ENCODE peak calls at places on chromosome 19, in seven cellular contexts. N is trophoblast cell, R is mesendoderm, K is neuronal stem cell, A is H1, B is IMR-90, J is H9. Y is an unnamed sample.

GRCh38 chr19:4638330-4638729 is 986 bp upstream of the TNFAIP8L1 start:
- DNase-seq in R (no peak), A (no peak), K (no peak), B (no peak), J (no peak), N (no peak), Y (no peak)

GRCh38 chr19:18000981-18001836 is 6.8 kb upstream of the ARRDC2 start:
- DNase-seq in K (no peak), A (peak; percentile 77), N (peak; percentile 88), J (peak; percentile 77), B (peak; percentile 73), R (peak; percentile 76), Y (peak; percentile 88)

GRCh38 chr19:27793128-27793643 is 1419.8 kb downstream of the UQCRFS1 start:
- DNase-seq in R (peak; percentile 98), A (peak; percentile 83), B (peak; percentile 58), J (peak; percentile 96), N (peak; percentile 46), K (peak; percentile 65), Y (peak; percentile 77)

GRCh38 chr19:48969276-48970138 is 4.4 kb downstream of the FTL start:
- DNase-seq in K (no peak), R (peak; percentile 81), B (no peak), N (no peak), A (no peak), J (peak; percentile 63), Y (peak; percentile 69)

GRCh38 chr19:15551183-15552004 is 43.1 kb downstream of the CYP4F22 start:
- DNase-seq in J (peak; percentile 97), N (peak; percentile 1), B (no peak), A (no peak), K (no peak), R (peak; percentile 23), Y (no peak)

GRCh38 chr19:49014123-49014869 is 2.6 kb downstream of the LHB start:
- DNase-seq in A (no peak), B (peak; percentile 40), J (no peak), K (no peak), N (peak; percentile 87), R (no peak), Y (peak; percentile 44)

GRCh38 chr19:10182847-10183246 is 11.9 kb downstream of the DNMT1 start:
- DNase-seq in N (no peak), A (no peak), R (no peak), J (no peak), K (no peak), B (no peak), Y (no peak)

GRCh38 chr19:33473644-33474305 is 47.8 kb downstream of the PEPD start:
- DNase-seq in K (no peak), A (no peak), J (no peak), R (no peak), N (no peak), B (peak; percentile 55), Y (no peak)

GRCh38 chr19:30857388-30857787 is 485.2 kb downstream of the ZNF536 start:
- DNase-seq in K (no peak), J (peak; percentile 50), A (peak; percentile 43), B (no peak), R (peak; percentile 85), N (no peak), Y (no peak)

GRCh38 chr19:50387176-50387867 is 3.2 kb downstream of the POLD1 start:
- DNase-seq in R (no peak), K (no peak), A (no peak), J (no peak), N (peak; percentile 24), B (peak; percentile 63), Y (peak; percentile 69)
- H3K23ac ChIP-seq in R (no peak overlapping the region), K (no peak overlapping the region), A (no peak overlapping the region), J (no peak overlapping the region), N (no peak overlapping the region), B (no peak overlapping the region), Y (peak overlapping the region; percentile 56)

GRCh38 chr19:39810424-39810823 is 23.5 kb downstream of the DYRK1B start:
- DNase-seq in B (no peak), R (no peak), N (no peak), K (no peak), A (no peak), J (no peak), Y (no peak)
- H3K23ac ChIP-seq in B (no peak overlapping the region), R (no peak overlapping the region), N (no peak overlapping the region), K (no peak overlapping the region), A (no peak overlapping the region), J (no peak overlapping the region), Y (no peak overlapping the region)

DNA sequence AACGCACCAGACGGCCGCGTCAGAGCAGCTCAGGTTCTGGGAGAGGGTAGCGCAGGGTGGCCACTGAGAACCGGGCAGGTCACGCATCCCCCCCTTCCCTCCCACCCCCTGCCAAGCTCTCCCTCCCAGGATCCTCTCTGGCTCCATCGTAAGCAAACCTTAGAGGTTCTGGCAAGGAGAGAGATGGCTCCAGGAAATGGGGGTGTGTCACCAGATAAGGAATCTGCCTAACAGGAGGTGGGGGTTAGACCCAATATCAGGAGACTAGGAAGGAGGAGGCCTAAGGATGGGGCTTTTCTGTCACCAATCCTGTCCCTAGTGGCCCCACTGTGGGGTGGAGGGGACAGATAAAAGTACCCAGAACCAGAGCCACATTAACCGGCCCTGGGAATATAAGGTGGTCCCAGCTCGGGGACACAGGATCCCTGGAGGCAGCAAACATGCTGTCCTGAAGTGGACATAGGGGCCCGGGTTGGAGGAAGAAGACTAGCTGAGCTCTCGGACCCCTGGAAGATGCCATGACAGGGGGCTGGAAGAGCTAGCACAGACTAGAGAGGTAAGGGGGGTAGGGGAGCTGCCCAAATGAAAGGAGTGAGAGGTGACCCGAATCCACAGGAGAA is 1.9 kb downstream of the PPP1R12C start:
- DNase-seq in A (no peak), N (no peak), R (peak; percentile 66), B (peak; percentile 62), K (no peak), J (no peak), Y (peak; percentile 47)
- H3K23ac ChIP-seq in A (no peak overlapping the region), N (no peak overlapping the region), R (no peak overlapping the region), B (peak overlapping the region; percentile 58), K (no peak overlapping the region), J (no peak overlapping the region), Y (no peak overlapping the region)

DNA sequence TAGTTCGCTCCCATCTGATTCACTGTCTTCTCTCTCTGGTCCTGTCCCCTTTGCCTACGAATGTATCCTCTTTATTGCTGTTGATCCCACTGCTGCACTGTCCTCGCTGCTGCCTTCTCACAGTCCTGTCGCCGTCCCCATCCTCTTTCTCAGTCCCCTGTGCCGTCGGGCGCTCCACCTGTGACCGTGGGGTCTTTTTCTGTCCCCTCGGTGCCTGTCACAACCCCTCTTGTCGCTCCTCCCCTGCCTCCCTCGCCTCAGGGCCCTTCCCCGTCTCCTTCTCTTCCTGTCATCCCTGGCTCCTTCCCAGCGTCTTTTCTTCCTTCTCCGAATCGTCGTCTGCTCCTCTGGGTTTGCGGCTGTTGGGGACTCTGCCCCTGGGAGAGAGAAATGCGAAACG is 32.3 kb downstream of the SYT3 start:
- DNase-seq in R (no peak), J (no peak), N (no peak), B (no peak), A (no peak), K (no peak), Y (no peak)
- H3K23ac ChIP-seq in R (no peak overlapping the region), J (no peak overlapping the region), N (no peak overlapping the region), B (no peak overlapping the region), A (no peak overlapping the region), K (no peak overlapping the region), Y (no peak overlapping the region)

DNA sequence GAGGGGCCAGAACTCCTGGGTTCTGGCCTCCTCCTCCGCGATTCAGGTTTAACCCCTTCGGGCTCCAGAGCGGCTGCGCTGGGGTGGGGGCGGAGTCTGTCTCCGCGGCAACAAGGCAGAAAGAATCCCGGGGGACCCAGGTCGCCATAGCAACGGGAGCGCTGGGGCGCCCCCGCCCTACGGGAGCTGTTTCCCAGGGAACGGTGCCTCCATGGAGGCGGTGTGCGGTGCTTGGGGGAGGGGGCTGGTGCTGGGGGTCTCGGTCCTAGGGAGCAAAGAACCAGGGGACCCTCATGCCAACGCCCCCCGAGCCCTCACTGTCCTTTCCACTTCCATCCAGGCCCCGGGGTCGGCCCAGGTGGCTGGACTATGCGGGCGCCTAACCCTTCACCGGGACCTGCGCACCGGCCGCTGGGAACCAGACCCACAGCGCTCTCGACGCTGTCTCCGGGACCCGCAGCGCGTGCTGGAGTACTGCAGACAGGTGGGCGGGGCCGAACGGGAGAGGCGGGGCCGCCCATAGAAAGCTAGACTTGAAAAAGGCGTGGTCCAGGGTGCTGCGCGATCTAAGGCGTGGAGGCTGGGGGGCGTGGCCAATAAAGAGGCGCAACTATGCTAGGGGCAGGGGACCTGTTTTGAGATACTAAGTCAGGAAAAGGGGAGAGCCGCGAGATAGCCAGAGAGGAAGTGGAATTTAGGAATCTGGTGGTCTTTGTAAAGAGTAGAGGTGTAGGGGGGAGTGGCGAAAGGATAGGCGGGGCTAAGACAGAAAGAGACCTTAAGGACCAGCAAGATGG is 1.2 kb downstream of the APLP1 start:
- DNase-seq in R (peak; percentile 96), B (peak; percentile 61), K (peak; percentile 97), A (peak; percentile 94), N (peak; percentile 94), J (peak; percentile 97), Y (peak; percentile 77)
- H3K23ac ChIP-seq in R (no peak overlapping the region), B (no peak overlapping the region), K (peak overlapping the region; percentile 8), A (no peak overlapping the region), N (no peak overlapping the region), J (no peak overlapping the region), Y (no peak overlapping the region)

GRCh38 chr19:1237754-1238372 is at the start of gene CBARP:
- DNase-seq in R (no peak), K (no peak), N (no peak), B (no peak), J (no peak), A (peak; percentile 61), Y (no peak)
- H3K23ac ChIP-seq in R (peak within 1 kb of the TSS; percentile 90), K (peak within 1 kb of the TSS; percentile 98), N (no peak within 1 kb of the TSS), B (no peak within 1 kb of the TSS), J (no peak within 1 kb of the TSS), A (no peak within 1 kb of the TSS), Y (no peak within 1 kb of the TSS)

DNA sequence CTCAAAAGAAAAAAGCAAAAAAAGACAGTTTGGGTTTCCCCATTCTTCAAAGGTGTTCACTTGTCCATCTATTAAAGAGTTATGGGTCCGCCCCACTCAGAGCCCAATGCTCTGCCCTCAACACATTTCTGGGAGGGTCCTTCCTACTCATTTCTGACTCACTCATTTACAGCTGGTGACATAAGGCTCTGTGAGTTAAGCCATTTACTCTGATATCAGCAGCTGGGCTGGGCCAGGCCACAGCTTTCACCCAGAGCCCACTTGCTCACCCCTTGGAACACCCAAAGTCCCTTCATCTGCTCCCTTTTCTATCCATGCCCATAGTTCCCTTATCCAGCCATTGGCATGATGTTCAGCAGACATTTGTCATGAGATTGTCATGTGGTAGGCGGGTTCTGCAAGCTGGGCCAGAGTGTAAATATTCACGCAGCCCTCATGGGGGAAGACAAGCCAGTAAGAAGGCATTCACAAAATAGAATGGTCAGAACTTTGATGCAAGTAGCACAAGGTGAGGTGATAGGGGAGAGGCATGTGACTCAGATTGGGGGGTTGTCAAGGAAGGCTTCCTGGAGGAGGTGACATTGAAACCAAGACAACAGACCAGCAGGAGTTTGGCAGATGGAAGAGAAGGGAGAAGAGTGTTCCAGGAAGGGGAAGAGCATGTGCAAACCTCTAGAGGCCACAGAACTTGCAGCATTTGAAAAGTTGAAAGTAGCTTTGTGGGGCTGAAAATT is 5.9 kb downstream of the MAST1 start:
- DNase-seq in A (no peak), J (no peak), N (no peak), R (no peak), K (no peak), B (no peak), Y (no peak)
- H3K23ac ChIP-seq in A (no peak overlapping the region), J (no peak overlapping the region), N (no peak overlapping the region), R (no peak overlapping the region), K (no peak overlapping the region), B (no peak overlapping the region), Y (no peak overlapping the region)

GRCh38 chr19:13869324-13869723 is 7.6 kb upstream of the NANOS3 start:
- DNase-seq in N (no peak), J (no peak), B (no peak), K (no peak), R (no peak), A (no peak), Y (no peak)
- H3K23ac ChIP-seq in N (no peak overlapping the region), J (no peak overlapping the region), B (no peak overlapping the region), K (no peak overlapping the region), R (no peak overlapping the region), A (no peak overlapping the region), Y (no peak overlapping the region)

GRCh38 chr19:43639507-43640423 is at the start of gene CADM4:
- DNase-seq in B (no peak), J (peak; percentile 46), N (peak; percentile 29), R (no peak), A (peak; percentile 66), K (peak; percentile 41), Y (no peak)
- H3K23ac ChIP-seq in B (peak within 1 kb of the TSS; percentile 57), J (no peak within 1 kb of the TSS), N (no peak within 1 kb of the TSS), R (peak within 1 kb of the TSS; percentile 80), A (no peak within 1 kb of the TSS), K (peak within 1 kb of the TSS; percentile 96), Y (no peak within 1 kb of the TSS)